ENCODE peak calls at places on chromosomes 12 and 14, in seven cellular contexts. M is cardiac muscle cell, S is HL-60, W is dorsolateral prefrontal cortex, I is GM23338, J is K562, X is fibroblast of the aortic adventitia. B is an unnamed sample.

GRCh38 chr12:49939307-49939706 is 11.2 kb upstream of the AQP2 start:
- DNase-seq in X (no peak), W (no peak), J (no peak), M (no peak), I (no peak), S (no peak), B (no peak)

GRCh38 chr12:29702972-29703371 is 80.8 kb downstream of the TMTC1 start:
- DNase-seq in X (no peak), S (peak; percentile 12), W (no peak), J (no peak), M (no peak), I (no peak), B (no peak)

GRCh38 chr12:51028126-51028810 is 2.1 kb upstream of the SLC11A2 start:
- DNase-seq in J (peak; percentile 58), M (peak; percentile 67), I (peak; percentile 89), X (peak; percentile 57), W (no peak), S (peak; percentile 88), B (peak; percentile 61)

GRCh38 chr14:90777830-90778467 is 38.3 kb downstream of the TTC7B start:
- DNase-seq in J (no peak), S (no peak), W (no peak), I (no peak), M (no peak), X (no peak), B (no peak)

GRCh38 chr12:56046027-56046780 is 4.5 kb downstream of the RPS26 start:
- DNase-seq in I (peak; percentile 13), M (no peak), J (no peak), X (no peak), W (no peak), S (no peak), B (no peak)

GRCh38 chr12:124861898-124862676 is 1.6 kb downstream of the SCARB1 start:
- DNase-seq in W (no peak), J (no peak), X (no peak), I (no peak), M (no peak), S (no peak), B (no peak)

GRCh38 chr14:79375336-79375735 is 836.0 kb downstream of the DIO2 start:
- DNase-seq in M (no peak), X (no peak), W (no peak), S (no peak), J (no peak), I (no peak), B (no peak)

GRCh38 chr12:32039341-32039740 is 67.3 kb upstream of the BICD1 start:
- DNase-seq in W (no peak), I (no peak), J (peak; percentile 51), S (no peak), X (peak; percentile 52), M (peak; percentile 86), B (no peak)

GRCh38 chr14:61474671-61475070 is 153.3 kb downstream of the PRKCH start:
- DNase-seq in S (no peak), W (no peak), M (peak; percentile 59), X (no peak), J (no peak), I (no peak), B (no peak)

GRCh38 chr14:27995688-27996087 is 770.9 kb upstream of the FOXG1 start:
- DNase-seq in I (peak; percentile 4), J (no peak), S (no peak), X (no peak), M (no peak), W (no peak), B (no peak)

GRCh38 chr12:67415473-67415872 is 146.3 kb downstream of the CAND1 start:
- DNase-seq in J (no peak), S (no peak), W (no peak), X (peak; percentile 71), I (peak; percentile 77), M (peak; percentile 64), B (no peak)

GRCh38 chr12:130218682-130219081 is 56.4 kb downstream of the FZD10 start:
- DNase-seq in M (no peak), W (no peak), J (no peak), I (no peak), X (no peak), S (no peak), B (no peak)

GRCh38 chr12:120599672-120600537 is 18.7 kb upstream of the POP5 start:
- DNase-seq in M (no peak), I (peak; percentile 58), X (no peak), W (no peak), J (no peak), S (no peak), B (no peak)

GRCh38 chr12:53427905-53428594 is 4.4 kb downstream of the AMHR2 start:
- DNase-seq in W (no peak), S (no peak), I (no peak), M (peak; percentile 34), J (peak; percentile 15), X (peak; percentile 70), B (no peak)

GRCh38 chr14:22748691-22749090 is 17.8 kb upstream of the OXA1L start:
- DNase-seq in M (no peak), I (no peak), W (no peak), X (no peak), S (peak; percentile 33), J (no peak), B (no peak)

GRCh38 chr12:124762791-124763593 is 100.7 kb downstream of the SCARB1 start:
- DNase-seq in I (no peak), X (peak; percentile 35), S (no peak), M (peak; percentile 48), J (no peak), W (no peak), B (no peak)

GRCh38 chr12:88188180-88188579 is 46.1 kb downstream of the TMTC3 start:
- DNase-seq in W (no peak), J (no peak), I (no peak), X (no peak), M (no peak), S (no peak), B (no peak)

GRCh38 chr12:96048392-96048969 is 13.1 kb upstream of the LTA4H start:
- DNase-seq in W (no peak), X (no peak), I (no peak), J (no peak), S (no peak), M (no peak), B (no peak)
- TF ChIP-seq CTCF in W (no peak), X (no peak), I (no peak), J (no peak), S (no peak), M (no peak), B (no peak)

GRCh38 chr14:29999013-29999539 is 71.4 kb upstream of the PRKD1 start:
- DNase-seq in I (peak; percentile 13), X (peak; percentile 9), M (no peak), S (no peak), J (no peak), W (no peak), B (no peak)
- TF ChIP-seq CTCF in I (peak; percentile 6), X (peak; percentile 31), M (no peak), S (no peak), J (no peak), W (no peak), B (no peak)

DNA sequence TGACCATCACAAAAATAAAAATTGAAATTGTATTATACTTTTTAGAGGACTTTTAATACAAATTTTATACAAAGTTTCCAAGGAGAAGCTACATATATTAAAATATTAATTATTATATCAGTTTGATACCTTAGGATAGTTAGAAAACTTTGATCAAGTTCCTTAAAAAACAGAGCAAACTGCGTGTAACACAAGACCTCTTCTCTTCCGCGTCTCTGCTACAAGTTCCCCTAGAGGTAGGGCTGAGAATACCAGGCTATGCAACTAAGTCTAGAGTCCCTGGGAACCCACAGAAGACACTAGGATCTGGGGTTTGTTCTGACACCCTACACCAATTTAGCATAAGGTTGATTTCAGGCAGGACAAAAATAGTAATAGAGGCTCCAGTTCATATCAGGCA is 319.0 kb downstream of the FOXG1 start:
- DNase-seq in J (peak; percentile 5), I (peak; percentile 74), W (no peak), S (no peak), X (peak; percentile 14), M (peak; percentile 14), B (no peak)
- TF ChIP-seq CTCF in J (no peak), I (peak; percentile 44), W (no peak), S (no peak), X (peak; percentile 67), M (peak; percentile 47), B (no peak)

GRCh38 chr12:102095677-102096263 is 24.1 kb downstream of the NUP37 start:
- DNase-seq in X (peak; percentile 57), J (peak; percentile 14), I (peak; percentile 12), M (peak; percentile 66), S (no peak), W (no peak), B (no peak)
- TF ChIP-seq CTCF in X (peak; percentile 57), J (peak; percentile 33), I (no peak), M (peak; percentile 62), S (peak; percentile 14), W (peak; percentile 38), B (peak; percentile 36)

GRCh38 chr12:111074965-111075364 is 154.6 kb upstream of the MYL2 start:
- DNase-seq in X (no peak), S (no peak), W (no peak), I (no peak), M (no peak), J (no peak), B (no peak)
- TF ChIP-seq CTCF in X (no peak), S (no peak), W (no peak), I (no peak), M (no peak), J (no peak), B (no peak)

GRCh38 chr12:27730097-27730588 is 19.5 kb downstream of the MRPS35 start:
- DNase-seq in M (no peak), W (no peak), S (no peak), X (no peak), J (no peak), I (no peak), B (no peak)

GRCh38 chr12:27733791-27734190 is 23.2 kb downstream of the MRPS35 start:
- DNase-seq in X (no peak), M (no peak), I (no peak), W (no peak), S (no peak), J (no peak), B (no peak)

GRCh38 chr12:27733052-27733656 is 22.5 kb downstream of the MRPS35 start:
- DNase-seq in M (peak; percentile 57), S (peak; percentile 18), I (peak; percentile 44), X (peak; percentile 60), W (no peak), J (peak; percentile 38), B (no peak)

DNA sequence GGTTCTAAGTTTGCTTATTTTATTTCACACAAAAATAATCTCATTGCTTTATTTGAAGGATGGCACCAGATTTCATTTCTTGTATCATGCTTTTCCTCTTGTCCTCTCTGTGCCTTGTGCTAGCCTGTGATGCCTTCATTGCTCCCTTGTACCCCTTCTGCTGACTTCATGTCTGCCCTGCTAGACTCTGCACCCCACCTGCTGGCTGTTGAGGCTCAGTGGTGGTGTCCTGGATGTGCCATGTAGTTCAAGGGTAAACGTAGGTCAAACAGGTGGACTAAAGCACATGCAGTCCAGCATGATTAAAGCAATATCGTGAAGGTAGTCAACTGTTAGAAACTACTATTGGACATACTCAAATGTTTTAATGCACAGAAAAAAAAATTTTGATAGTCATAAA is 21.6 kb downstream of the MRPS35 start:
- DNase-seq in W (no peak), S (peak; percentile 25), I (peak; percentile 50), X (no peak), J (peak; percentile 25), M (no peak), B (no peak)
- TF ChIP-seq CTCF in W (no peak), S (no peak), I (peak; percentile 61), X (peak; percentile 29), J (peak; percentile 44), M (peak; percentile 20), B (no peak)

B was measured in CD14-positive monocyte.